ENCODE peak calls at places on chromosomes 7 and 10, in six cellular contexts. One of them, this sample, is unnamed.

GRCh38 chr10:94402204-94403033 is at the start of gene TBC1D12:
- DNase-seq in brain microvascular endothelial cell: peak
- DNase-seq in neural progenitor cell: peak
- DNase-seq in bronchial epithelial cell: peak
- DNase-seq in fibroblast of villous mesenchyme: peak
- DNase-seq in cardiac fibroblast: peak
- DNase-seq in this sample: peak

GRCh38 chr10:4331150-4331549 is 494.9 kb upstream of the AKR1E2 start:
- DNase-seq in brain microvascular endothelial cell: no peak
- DNase-seq in neural progenitor cell: no peak
- DNase-seq in bronchial epithelial cell: peak
- DNase-seq in fibroblast of villous mesenchyme: no peak
- DNase-seq in cardiac fibroblast: no peak
- DNase-seq in this sample: peak

GRCh38 chr10:115706482-115707076 is 566.4 kb downstream of the GFRA1 start:
- DNase-seq in brain microvascular endothelial cell: peak
- DNase-seq in neural progenitor cell: peak
- DNase-seq in bronchial epithelial cell: peak
- DNase-seq in fibroblast of villous mesenchyme: peak
- DNase-seq in cardiac fibroblast: peak
- DNase-seq in this sample: peak

GRCh38 chr10:93403741-93404354 is 78.3 kb downstream of the MYOF start:
- DNase-seq in brain microvascular endothelial cell: no peak
- DNase-seq in neural progenitor cell: no peak
- DNase-seq in bronchial epithelial cell: peak
- DNase-seq in fibroblast of villous mesenchyme: no peak
- DNase-seq in cardiac fibroblast: no peak
- DNase-seq in this sample: no peak

GRCh38 chr7:128235469-128235868 is 5.6 kb upstream of the LEP start:
- DNase-seq in brain microvascular endothelial cell: no peak
- DNase-seq in neural progenitor cell: peak
- DNase-seq in bronchial epithelial cell: no peak
- DNase-seq in fibroblast of villous mesenchyme: no peak
- DNase-seq in cardiac fibroblast: no peak
- DNase-seq in this sample: no peak

GRCh38 chr7:15370441-15370840 is 191.4 kb downstream of the AGMO start:
- DNase-seq in brain microvascular endothelial cell: no peak
- DNase-seq in neural progenitor cell: no peak
- DNase-seq in bronchial epithelial cell: no peak
- DNase-seq in fibroblast of villous mesenchyme: no peak
- DNase-seq in cardiac fibroblast: no peak
- DNase-seq in this sample: no peak

GRCh38 chr10:7202804-7203203 is 208.0 kb downstream of the SFMBT2 start:
- DNase-seq in brain microvascular endothelial cell: no peak
- DNase-seq in neural progenitor cell: no peak
- DNase-seq in bronchial epithelial cell: no peak
- DNase-seq in fibroblast of villous mesenchyme: no peak
- DNase-seq in cardiac fibroblast: no peak
- DNase-seq in this sample: no peak

GRCh38 chr7:12831024-12831423 is 143.6 kb downstream of the ARL4A start:
- DNase-seq in brain microvascular endothelial cell: no peak
- DNase-seq in neural progenitor cell: no peak
- DNase-seq in bronchial epithelial cell: no peak
- DNase-seq in fibroblast of villous mesenchyme: no peak
- DNase-seq in cardiac fibroblast: no peak
- DNase-seq in this sample: no peak

GRCh38 chr7:33698692-33699128 is 206.6 kb upstream of the BMPER start:
- DNase-seq in brain microvascular endothelial cell: no peak
- DNase-seq in neural progenitor cell: no peak
- DNase-seq in bronchial epithelial cell: no peak
- DNase-seq in fibroblast of villous mesenchyme: no peak
- DNase-seq in cardiac fibroblast: no peak
- DNase-seq in this sample: no peak

GRCh38 chr7:33716581-33717477 is 188.5 kb upstream of the BMPER start:
- DNase-seq in brain microvascular endothelial cell: peak
- DNase-seq in neural progenitor cell: peak
- DNase-seq in bronchial epithelial cell: peak
- DNase-seq in fibroblast of villous mesenchyme: peak
- DNase-seq in cardiac fibroblast: peak
- DNase-seq in this sample: peak

GRCh38 chr7:96250776-96251361 is 71.0 kb downstream of the SLC25A13 start:
- DNase-seq in brain microvascular endothelial cell: no peak
- DNase-seq in neural progenitor cell: no peak
- DNase-seq in bronchial epithelial cell: no peak
- DNase-seq in fibroblast of villous mesenchyme: no peak
- DNase-seq in cardiac fibroblast: no peak
- DNase-seq in this sample: no peak

GRCh38 chr7:109844362-109844761 is 1246.6 kb upstream of the LRRN3 start:
- DNase-seq in brain microvascular endothelial cell: peak
- DNase-seq in neural progenitor cell: peak
- DNase-seq in bronchial epithelial cell: peak
- DNase-seq in fibroblast of villous mesenchyme: no peak
- DNase-seq in cardiac fibroblast: peak
- DNase-seq in this sample: peak

GRCh38 chr7:34155225-34155908 is 250.0 kb downstream of the BMPER start:
- DNase-seq in brain microvascular endothelial cell: peak
- DNase-seq in neural progenitor cell: peak
- DNase-seq in bronchial epithelial cell: peak
- DNase-seq in fibroblast of villous mesenchyme: peak
- DNase-seq in cardiac fibroblast: peak
- DNase-seq in this sample: peak

GRCh38 chr7:111752022-111752582 is 189.8 kb upstream of the IMMP2L start:
- DNase-seq in brain microvascular endothelial cell: no peak
- DNase-seq in neural progenitor cell: peak
- DNase-seq in bronchial epithelial cell: peak
- DNase-seq in fibroblast of villous mesenchyme: peak
- DNase-seq in cardiac fibroblast: peak
- DNase-seq in this sample: peak

GRCh38 chr10:29820890-29821398 is 186.2 kb upstream of the SVIL start:
- DNase-seq in brain microvascular endothelial cell: no peak
- DNase-seq in neural progenitor cell: no peak
- DNase-seq in bronchial epithelial cell: no peak
- DNase-seq in fibroblast of villous mesenchyme: no peak
- DNase-seq in cardiac fibroblast: no peak
- DNase-seq in this sample: no peak

GRCh38 chr7:47596502-47597202 is 14.7 kb upstream of the TNS3 start:
- DNase-seq in brain microvascular endothelial cell: no peak
- DNase-seq in neural progenitor cell: no peak
- DNase-seq in bronchial epithelial cell: no peak
- DNase-seq in fibroblast of villous mesenchyme: no peak
- DNase-seq in cardiac fibroblast: peak
- DNase-seq in this sample: peak

GRCh38 chr10:90222372-90222771 is 521.0 kb downstream of the KIF20B start:
- DNase-seq in brain microvascular endothelial cell: peak
- DNase-seq in neural progenitor cell: no peak
- DNase-seq in bronchial epithelial cell: peak
- DNase-seq in fibroblast of villous mesenchyme: peak
- DNase-seq in cardiac fibroblast: peak
- DNase-seq in this sample: peak

GRCh38 chr10:4051011-4051407 is 266.0 kb upstream of the KLF6 start:
- DNase-seq in brain microvascular endothelial cell: no peak
- DNase-seq in neural progenitor cell: no peak
- DNase-seq in bronchial epithelial cell: peak
- DNase-seq in fibroblast of villous mesenchyme: peak
- DNase-seq in cardiac fibroblast: peak
- DNase-seq in this sample: no peak

GRCh38 chr7:119783799-119784198 is 489.2 kb upstream of the KCND2 start:
- DNase-seq in brain microvascular endothelial cell: peak
- DNase-seq in neural progenitor cell: no peak
- DNase-seq in bronchial epithelial cell: peak
- DNase-seq in fibroblast of villous mesenchyme: peak
- DNase-seq in cardiac fibroblast: peak
- DNase-seq in this sample: peak

DNA sequence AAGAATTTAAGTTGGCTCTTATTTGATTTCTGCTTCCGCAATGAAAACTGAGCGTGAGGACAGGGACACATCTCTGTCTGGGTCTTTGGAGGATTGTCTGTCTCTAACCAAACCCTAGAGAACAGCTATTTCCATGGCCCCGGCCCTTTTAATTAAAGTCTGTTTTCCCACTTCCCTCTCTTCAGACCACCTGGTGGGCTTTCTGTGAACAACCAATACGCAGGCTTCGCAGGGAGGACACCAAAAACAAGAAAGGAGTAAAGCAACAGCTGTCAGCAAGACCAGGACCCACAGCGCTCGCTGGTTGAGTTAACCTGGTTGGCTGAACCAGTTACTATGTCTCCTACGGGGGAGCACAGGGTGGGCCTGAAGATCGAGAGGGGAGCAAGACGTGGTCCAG is 217.1 kb upstream of the FRMD4A start:
- DNase-seq in brain microvascular endothelial cell: no peak
- DNase-seq in neural progenitor cell: peak
- DNase-seq in bronchial epithelial cell: no peak
- DNase-seq in fibroblast of villous mesenchyme: no peak
- DNase-seq in cardiac fibroblast: no peak
- DNase-seq in this sample: no peak
- TF ChIP-seq CTCF in brain microvascular endothelial cell: peak
- TF ChIP-seq CTCF in neural progenitor cell: peak
- TF ChIP-seq CTCF in bronchial epithelial cell: no peak
- TF ChIP-seq CTCF in fibroblast of villous mesenchyme: peak
- TF ChIP-seq CTCF in cardiac fibroblast: no peak
- TF ChIP-seq CTCF in this sample: no peak

DNA sequence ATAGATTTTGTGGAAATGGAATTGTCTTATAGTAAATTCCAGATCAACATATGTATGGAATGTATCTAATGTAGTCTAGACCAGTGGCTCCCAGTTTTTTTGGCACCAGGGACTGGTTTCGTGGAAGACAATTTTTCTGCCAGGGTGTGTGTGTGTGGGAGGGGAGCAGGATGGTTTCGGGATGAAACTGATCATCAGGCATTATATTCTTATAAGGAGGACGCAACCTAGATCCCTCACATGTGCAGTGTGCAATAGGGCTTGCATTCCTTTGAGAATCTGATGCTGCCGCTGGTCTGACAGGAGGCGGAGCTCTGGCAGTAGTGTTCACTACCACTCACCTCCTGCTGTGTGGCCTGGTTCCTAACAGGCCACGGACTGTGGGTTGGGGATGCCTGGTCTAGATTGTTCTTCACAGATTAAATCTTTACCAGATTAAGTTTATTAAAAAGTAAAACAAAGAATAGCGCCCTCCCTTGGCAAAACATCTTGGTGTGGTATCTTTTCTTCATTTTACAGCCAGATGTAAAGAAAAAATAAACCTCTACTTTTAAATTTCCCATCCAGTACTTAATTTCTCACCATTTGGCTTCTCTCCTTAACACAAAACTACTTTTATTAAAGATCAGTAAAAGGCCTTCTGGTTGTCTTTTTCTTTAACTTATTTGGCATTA is 48.4 kb downstream of the SEPTIN7 start:
- DNase-seq in brain microvascular endothelial cell: peak
- DNase-seq in neural progenitor cell: peak
- DNase-seq in bronchial epithelial cell: no peak
- DNase-seq in fibroblast of villous mesenchyme: no peak
- DNase-seq in cardiac fibroblast: peak
- DNase-seq in this sample: peak
- TF ChIP-seq CTCF in brain microvascular endothelial cell: peak
- TF ChIP-seq CTCF in neural progenitor cell: peak
- TF ChIP-seq CTCF in bronchial epithelial cell: no peak
- TF ChIP-seq CTCF in fibroblast of villous mesenchyme: no peak
- TF ChIP-seq CTCF in cardiac fibroblast: no peak
- TF ChIP-seq CTCF in this sample: no peak

GRCh38 chr7:132049462-132050304 is 493.3 kb upstream of the PODXL start:
- DNase-seq in brain microvascular endothelial cell: peak
- DNase-seq in neural progenitor cell: peak
- DNase-seq in bronchial epithelial cell: peak
- DNase-seq in fibroblast of villous mesenchyme: peak
- DNase-seq in cardiac fibroblast: peak
- DNase-seq in this sample: peak
- TF ChIP-seq CTCF in brain microvascular endothelial cell: peak
- TF ChIP-seq CTCF in neural progenitor cell: peak
- TF ChIP-seq CTCF in bronchial epithelial cell: peak
- TF ChIP-seq CTCF in fibroblast of villous mesenchyme: peak
- TF ChIP-seq CTCF in cardiac fibroblast: peak
- TF ChIP-seq CTCF in this sample: peak

GRCh38 chr7:107152011-107152410 is 16.8 kb upstream of the HBP1 start:
- DNase-seq in brain microvascular endothelial cell: peak
- DNase-seq in neural progenitor cell: no peak
- DNase-seq in bronchial epithelial cell: peak
- DNase-seq in fibroblast of villous mesenchyme: peak
- DNase-seq in cardiac fibroblast: peak
- DNase-seq in this sample: peak
- TF ChIP-seq CTCF in brain microvascular endothelial cell: no peak
- TF ChIP-seq CTCF in neural progenitor cell: no peak
- TF ChIP-seq CTCF in bronchial epithelial cell: no peak
- TF ChIP-seq CTCF in fibroblast of villous mesenchyme: no peak
- TF ChIP-seq CTCF in cardiac fibroblast: no peak
- TF ChIP-seq CTCF in this sample: no peak

GRCh38 chr7:159019111-159019510 is 125.6 kb downstream of the VIPR2 start:
- DNase-seq in brain microvascular endothelial cell: no peak
- DNase-seq in neural progenitor cell: no peak
- DNase-seq in bronchial epithelial cell: no peak
- DNase-seq in fibroblast of villous mesenchyme: no peak
- DNase-seq in cardiac fibroblast: no peak
- DNase-seq in this sample: peak

GRCh38 chr7:159023216-159023615 is 121.5 kb downstream of the VIPR2 start:
- DNase-seq in brain microvascular endothelial cell: no peak
- DNase-seq in neural progenitor cell: no peak
- DNase-seq in bronchial epithelial cell: no peak
- DNase-seq in fibroblast of villous mesenchyme: no peak
- DNase-seq in cardiac fibroblast: no peak
- DNase-seq in this sample: no peak

GRCh38 chr7:159022238-159022993 is 122.3 kb downstream of the VIPR2 start:
- DNase-seq in brain microvascular endothelial cell: peak
- DNase-seq in neural progenitor cell: no peak
- DNase-seq in bronchial epithelial cell: no peak
- DNase-seq in fibroblast of villous mesenchyme: peak
- DNase-seq in cardiac fibroblast: no peak
- DNase-seq in this sample: peak

GRCh38 chr7:159023746-159024145 is 120.9 kb downstream of the VIPR2 start:
- DNase-seq in brain microvascular endothelial cell: no peak
- DNase-seq in neural progenitor cell: no peak
- DNase-seq in bronchial epithelial cell: no peak
- DNase-seq in fibroblast of villous mesenchyme: no peak
- DNase-seq in cardiac fibroblast: no peak
- DNase-seq in this sample: no peak

DNA sequence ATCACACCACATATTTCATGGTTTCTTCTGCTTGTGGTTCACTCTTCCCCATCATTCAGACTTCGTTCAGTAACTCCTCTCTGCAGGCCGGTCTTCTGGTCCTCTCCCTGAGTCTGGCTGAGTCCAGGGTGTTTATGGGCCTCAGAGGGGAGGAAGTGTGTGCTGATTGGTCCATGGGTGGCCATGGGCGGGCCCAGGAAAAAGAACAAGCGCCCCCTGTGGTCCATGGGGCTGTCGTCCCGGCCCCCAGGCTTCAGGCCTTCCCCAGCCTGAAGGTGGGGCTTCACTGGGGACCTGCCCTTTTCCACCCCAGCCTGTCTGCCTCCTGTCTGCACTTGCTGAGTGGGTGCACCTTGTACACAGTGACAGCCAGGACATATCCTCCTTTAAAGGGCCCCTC is 123.7 kb downstream of the VIPR2 start:
- DNase-seq in brain microvascular endothelial cell: no peak
- DNase-seq in neural progenitor cell: peak
- DNase-seq in bronchial epithelial cell: no peak
- DNase-seq in fibroblast of villous mesenchyme: no peak
- DNase-seq in cardiac fibroblast: no peak
- DNase-seq in this sample: no peak
- TF ChIP-seq CTCF in brain microvascular endothelial cell: no peak
- TF ChIP-seq CTCF in neural progenitor cell: peak
- TF ChIP-seq CTCF in bronchial epithelial cell: no peak
- TF ChIP-seq CTCF in fibroblast of villous mesenchyme: no peak
- TF ChIP-seq CTCF in cardiac fibroblast: no peak
- TF ChIP-seq CTCF in this sample: no peak